ENCODE peak calls at places on chromosomes 1 and 21, in nine cellular contexts. F, Y, B, S, C, D, P, R and W are unnamed samples.

GRCh38 chr1:20366766-20367602 is 76.3 kb downstream of the VWA5B1 start:
- DNase-seq in D (peak; percentile 81), B (no peak), F (peak; percentile 40), S (no peak), C (no peak), R (no peak), Y (peak; percentile 52), P (peak; percentile 81), W (peak; percentile 58)

GRCh38 chr1:207898260-207898659 is 12.7 kb downstream of the CD34 start:
- DNase-seq in R (no peak), Y (no peak), C (no peak), D (no peak), B (no peak), S (no peak), F (no peak), P (no peak), W (no peak)

GRCh38 chr1:159780583-159781582 is at the start of gene DUSP23:
- DNase-seq in R (peak; percentile 99), S (peak; percentile 82), Y (peak; percentile 98), D (peak; percentile 98), B (peak; percentile 96), F (peak; percentile 99), P (peak; percentile 97), C (peak; percentile 94), W (peak; percentile 96)

GRCh38 chr1:214013614-214014377 is 26.0 kb downstream of the PROX1 start:
- DNase-seq in S (no peak), Y (no peak), D (no peak), F (no peak), P (no peak), B (no peak), R (no peak), C (no peak), W (no peak)

GRCh38 chr1:6417961-6418667 is 1.6 kb downstream of the HES2 start:
- DNase-seq in P (no peak), Y (peak; percentile 58), R (no peak), F (no peak), C (no peak), B (no peak), S (no peak), D (no peak), W (no peak)

GRCh38 chr1:201831371-201831770 is 2.4 kb downstream of the IPO9 start:
- DNase-seq in C (no peak), D (no peak), F (no peak), P (no peak), S (no peak), R (no peak), Y (no peak), B (no peak), W (no peak)

GRCh38 chr1:234719454-234720258 is 109.7 kb upstream of the IRF2BP2 start:
- DNase-seq in Y (no peak), C (no peak), B (no peak), R (no peak), P (no peak), D (no peak), F (no peak), S (no peak), W (no peak)

GRCh38 chr21:32981096-32981495 is 44.6 kb upstream of the OLIG2 start:
- DNase-seq in R (no peak), P (no peak), D (no peak), S (no peak), F (no peak), Y (no peak), C (no peak), B (no peak), W (no peak)

GRCh38 chr1:193185861-193186714 is at the start of gene B3GALT2:
- DNase-seq in P (peak; percentile 56), F (peak; percentile 64), R (no peak), D (no peak), B (no peak), Y (peak; percentile 32), C (no peak), S (no peak), W (no peak)

GRCh38 chr1:226738421-226738994 is 574 bp downstream of the ITPKB start:
- DNase-seq in F (peak; percentile 44), P (peak; percentile 55), R (peak; percentile 65), B (peak; percentile 64), S (no peak), C (no peak), Y (peak; percentile 48), D (peak; percentile 42), W (peak; percentile 61)

GRCh38 chr1:225733254-225733653 is 44.4 kb upstream of the SRP9 start:
- DNase-seq in B (no peak), S (no peak), P (no peak), R (no peak), D (no peak), F (peak; percentile 11), Y (no peak), C (no peak), W (no peak)

GRCh38 chr1:238677567-238677966 is 708.8 kb upstream of the CHRM3 start:
- DNase-seq in F (peak; percentile 58), R (no peak), B (no peak), D (no peak), C (no peak), P (no peak), Y (no peak), S (no peak), W (no peak)

GRCh38 chr21:43758132-43758619 is 17.9 kb downstream of the CSTB start:
- DNase-seq in F (peak; percentile 84), D (no peak), Y (no peak), B (no peak), R (no peak), S (no peak), P (peak; percentile 50), C (peak; percentile 37), W (no peak)

GRCh38 chr1:41322835-41323234 is 38.4 kb upstream of the FOXO6 start:
- DNase-seq in Y (peak; percentile 56), D (peak; percentile 75), B (peak; percentile 68), F (no peak), C (no peak), R (peak; percentile 63), S (no peak), P (no peak), W (peak; percentile 50)
- TF ChIP-seq CTCF in Y (peak; percentile 74), D (peak; percentile 49), B (peak; percentile 72), F (peak; percentile 23), C (peak; percentile 45), R (peak; percentile 42), S (no peak), P (peak; percentile 19), W (peak; percentile 43)

GRCh38 chr1:190633488-190633887 is 155.8 kb upstream of the BRINP3 start:
- DNase-seq in C (no peak), P (no peak), D (no peak), Y (no peak), R (no peak), B (no peak), S (no peak), F (peak; percentile 6), W (no peak)
- TF ChIP-seq CTCF in C (no peak), P (no peak), D (peak; percentile 23), Y (no peak), R (no peak), B (peak; percentile 3), S (no peak), F (no peak), W (peak; percentile 7)

DNA sequence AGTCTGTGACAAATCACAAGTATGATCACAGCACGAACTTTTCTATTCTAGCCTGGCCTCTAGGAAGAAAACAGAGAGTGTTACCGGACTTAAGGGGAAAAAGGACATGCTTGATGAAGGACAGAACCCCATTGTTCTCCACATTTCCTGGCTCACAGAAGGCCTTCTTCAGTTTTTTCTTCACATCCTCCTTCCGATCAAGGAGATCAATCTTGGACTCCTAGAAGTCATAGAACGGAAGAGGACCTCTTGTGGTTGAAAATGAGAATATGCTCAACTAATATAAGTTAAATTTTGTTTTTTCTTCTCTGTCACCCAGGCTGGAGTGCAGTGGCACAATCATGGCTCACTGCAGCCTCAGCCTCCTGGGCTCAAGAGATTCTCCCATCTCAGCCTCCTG is 30.3 kb downstream of the YARS1 start:
- DNase-seq in R (no peak), Y (no peak), S (no peak), C (no peak), D (no peak), F (peak; percentile 53), B (peak; percentile 63), P (no peak), W (no peak)
- TF ChIP-seq CTCF in R (peak; percentile 22), Y (peak; percentile 39), S (no peak), C (peak; percentile 11), D (no peak), F (peak; percentile 40), B (peak; percentile 27), P (peak; percentile 22), W (peak; percentile 23)

GRCh38 chr1:85030536-85030935 is 17.8 kb downstream of the MCOLN3 start:
- DNase-seq in F (no peak), C (no peak), P (no peak), D (no peak), S (no peak), Y (no peak), B (no peak), R (no peak), W (no peak)

GRCh38 chr1:85025940-85026339 is 22.4 kb downstream of the MCOLN3 start:
- DNase-seq in P (no peak), Y (no peak), R (no peak), D (no peak), F (no peak), C (no peak), S (no peak), B (no peak), W (no peak)

GRCh38 chr1:85022700-85023099 is 25.6 kb downstream of the MCOLN3 start:
- DNase-seq in C (no peak), D (no peak), B (no peak), S (no peak), P (no peak), Y (no peak), F (no peak), R (no peak), W (no peak)

GRCh38 chr1:85024736-85025135 is 23.6 kb downstream of the MCOLN3 start:
- DNase-seq in D (peak; percentile 15), F (no peak), C (no peak), Y (no peak), R (no peak), B (no peak), S (no peak), P (no peak), W (no peak)

GRCh38 chr1:85027242-85027983 is 20.9 kb downstream of the MCOLN3 start:
- DNase-seq in B (peak; percentile 49), S (no peak), F (peak; percentile 50), Y (no peak), C (no peak), P (no peak), R (no peak), D (no peak), W (no peak)
- TF ChIP-seq CTCF in B (peak; percentile 25), S (no peak), F (peak; percentile 25), Y (peak; percentile 18), C (peak; percentile 26), P (no peak), R (no peak), D (no peak), W (no peak)

DNA sequence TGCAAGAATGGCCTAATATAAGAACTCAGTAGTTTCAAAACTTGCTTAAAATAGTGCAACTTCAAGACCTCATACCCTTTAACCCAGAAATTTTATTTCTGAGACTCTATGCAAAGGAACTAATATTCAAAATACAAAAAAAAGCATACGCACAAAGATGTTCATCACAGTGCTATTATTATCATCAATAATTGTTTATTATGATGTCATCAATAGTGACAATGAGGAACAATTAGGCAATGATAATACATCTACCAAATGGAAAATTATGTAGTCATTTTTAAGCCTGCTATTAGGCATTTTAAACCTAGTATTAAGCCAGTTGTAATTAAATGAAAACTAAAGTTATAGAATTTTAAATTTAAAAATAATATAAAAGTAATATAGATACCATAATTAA is 3.3 kb downstream of the TTLL7 start:
- DNase-seq in P (no peak), F (no peak), R (no peak), D (no peak), B (no peak), S (no peak), C (no peak), Y (no peak), W (no peak)
- TF ChIP-seq CTCF in P (no peak), F (no peak), R (no peak), D (no peak), B (no peak), S (no peak), C (no peak), Y (no peak), W (no peak)